ENCODE peak calls at places on chromosomes 11 and 22, in four cellular contexts. One of them, this sample, is unnamed.

GRCh38 chr11:10413268-10413667 is 41.8 kb upstream of the AMPD3 start:
- DNase-seq in EL: no peak
- DNase-seq in DMS153: no peak
- DNase-seq in NCI-H1436 treated with DMSO at 0.1 percent for 48 hours: no peak
- DNase-seq in this sample: no peak

GRCh38 chr11:101323997-101324396 is 194.4 kb upstream of the PGR start:
- DNase-seq in EL: no peak
- DNase-seq in NCI-H1436 treated with DMSO at 0.1 percent for 48 hours: no peak
- DNase-seq in DMS153: no peak
- DNase-seq in this sample: no peak

GRCh38 chr11:73252577-73253191 is 19.5 kb upstream of the P2RY6 start:
- DNase-seq in EL: no peak
- DNase-seq in NCI-H1436 treated with DMSO at 0.1 percent for 48 hours: no peak
- DNase-seq in DMS153: no peak
- DNase-seq in this sample: no peak

GRCh38 chr11:125101596-125101995 is 9.8 kb downstream of the TMEM218 start:
- DNase-seq in NCI-H1436 treated with DMSO at 0.1 percent for 48 hours: no peak
- DNase-seq in EL: no peak
- DNase-seq in DMS153: no peak
- DNase-seq in this sample: no peak

GRCh38 chr22:27775087-27775697 is 26.4 kb downstream of the MN1 start:
- DNase-seq in EL: no peak
- DNase-seq in DMS153: no peak
- DNase-seq in NCI-H1436 treated with DMSO at 0.1 percent for 48 hours: no peak
- DNase-seq in this sample: no peak

GRCh38 chr22:25166266-25167056 is 33.2 kb upstream of the CRYBB3 start:
- DNase-seq in NCI-H1436 treated with DMSO at 0.1 percent for 48 hours: no peak
- DNase-seq in DMS153: no peak
- DNase-seq in EL: no peak
- DNase-seq in this sample: no peak

GRCh38 chr11:45005106-45005505 is 54.4 kb upstream of the TP53I11 start:
- DNase-seq in NCI-H1436 treated with DMSO at 0.1 percent for 48 hours: no peak
- DNase-seq in EL: no peak
- DNase-seq in DMS153: no peak
- DNase-seq in this sample: no peak

GRCh38 chr11:65672982-65673381 is 10.3 kb upstream of the RELA start:
- DNase-seq in DMS153: no peak
- DNase-seq in EL: no peak
- DNase-seq in NCI-H1436 treated with DMSO at 0.1 percent for 48 hours: no peak
- DNase-seq in this sample: no peak

GRCh38 chr11:117072517-117073218 is 25.6 kb downstream of the SIK3 start:
- DNase-seq in EL: peak
- DNase-seq in DMS153: no peak
- DNase-seq in NCI-H1436 treated with DMSO at 0.1 percent for 48 hours: no peak
- DNase-seq in this sample: peak

GRCh38 chr22:20235453-20235991 is 32.6 kb downstream of the RTN4R start:
- DNase-seq in NCI-H1436 treated with DMSO at 0.1 percent for 48 hours: no peak
- DNase-seq in DMS153: no peak
- DNase-seq in EL: no peak
- DNase-seq in this sample: no peak

GRCh38 chr11:9573775-9574555 is 495 bp downstream of the WEE1 start:
- DNase-seq in DMS153: no peak
- DNase-seq in NCI-H1436 treated with DMSO at 0.1 percent for 48 hours: no peak
- DNase-seq in EL: no peak
- DNase-seq in this sample: no peak

GRCh38 chr22:40116496-40117200 is 61.1 kb upstream of the TNRC6B start:
- DNase-seq in EL: no peak
- DNase-seq in DMS153: no peak
- DNase-seq in NCI-H1436 treated with DMSO at 0.1 percent for 48 hours: no peak
- DNase-seq in this sample: no peak

GRCh38 chr11:63762662-63763505 is 5.7 kb downstream of the ZFTA start:
- DNase-seq in NCI-H1436 treated with DMSO at 0.1 percent for 48 hours: no peak
- DNase-seq in EL: no peak
- DNase-seq in DMS153: peak
- DNase-seq in this sample: no peak

GRCh38 chr22:37077802-37078448 is 26.4 kb downstream of the KCTD17 start:
- DNase-seq in DMS153: peak
- DNase-seq in EL: peak
- DNase-seq in NCI-H1436 treated with DMSO at 0.1 percent for 48 hours: no peak
- DNase-seq in this sample: no peak

GRCh38 chr11:121790435-121790834 is 325.6 kb downstream of the BLID start:
- DNase-seq in DMS153: no peak
- DNase-seq in NCI-H1436 treated with DMSO at 0.1 percent for 48 hours: no peak
- DNase-seq in EL: no peak
- DNase-seq in this sample: no peak

GRCh38 chr11:34191592-34191991 is 86.2 kb downstream of the NAT10 start:
- DNase-seq in DMS153: no peak
- DNase-seq in EL: no peak
- DNase-seq in NCI-H1436 treated with DMSO at 0.1 percent for 48 hours: no peak
- DNase-seq in this sample: no peak

GRCh38 chr11:112367453-112367852 is 106.8 kb upstream of the PLET1 start:
- DNase-seq in NCI-H1436 treated with DMSO at 0.1 percent for 48 hours: no peak
- DNase-seq in DMS153: no peak
- DNase-seq in EL: no peak
- DNase-seq in this sample: no peak

GRCh38 chr11:114088216-114088615 is 28.7 kb downstream of the ZBTB16 start:
- DNase-seq in EL: no peak
- DNase-seq in NCI-H1436 treated with DMSO at 0.1 percent for 48 hours: no peak
- DNase-seq in DMS153: no peak
- DNase-seq in this sample: no peak

GRCh38 chr22:45948081-45948648 is 28.8 kb downstream of the WNT7B start:
- DNase-seq in EL: no peak
- DNase-seq in NCI-H1436 treated with DMSO at 0.1 percent for 48 hours: peak
- DNase-seq in DMS153: peak
- DNase-seq in this sample: no peak

GRCh38 chr11:44300881-44301855 is 8.8 kb downstream of the ALX4 start:
- DNase-seq in DMS153: no peak
- DNase-seq in NCI-H1436 treated with DMSO at 0.1 percent for 48 hours: no peak
- DNase-seq in EL: peak
- DNase-seq in this sample: no peak